ENCODE peak calls at places on chromosome 15, in four cellular contexts. X is IMR-90, K is mammary epithelial cell, D is heart left ventricle. C is an unnamed sample. For H3K4me1 and H3K9me3, the result is how much of the 10 kb centered on the place peaks cover.

GRCh38 chr15:92646216-92646615 is 9.4 kb downstream of the FAM174B start:
- DNase-seq in X (no peak), K (no peak), D (no peak), C (no peak)

GRCh38 chr15:43748376-43748775 is 2.1 kb downstream of the PDIA3 start:
- DNase-seq in X (peak), K (peak), D (no peak), C (no peak)

GRCh38 chr15:101500865-101501551 is 11.5 kb upstream of the PCSK6 start:
- DNase-seq in X (no peak), K (no peak), D (no peak), C (no peak)

GRCh38 chr15:90603893-90604292 is 74.2 kb downstream of the CRTC3 start:
- DNase-seq in X (no peak), K (no peak), D (no peak), C (peak)

GRCh38 chr15:44219073-44219472 is 24.0 kb upstream of the FRMD5 start:
- DNase-seq in X (no peak), K (no peak), D (no peak), C (peak)

GRCh38 chr15:58742424-58743160 is 6.9 kb downstream of the ADAM10 start:
- DNase-seq in X (peak), K (no peak), D (no peak), C (no peak)

GRCh38 chr15:95032181-95032580 is 800.8 kb downstream of the MCTP2 start:
- DNase-seq in X (peak), K (no peak), D (no peak), C (peak)

GRCh38 chr15:60843482-60843881 is 364.5 kb upstream of the ICE2 start:
- DNase-seq in X (no peak), K (no peak), D (no peak), C (no peak)

GRCh38 chr15:92012368-92012629 is 158.8 kb downstream of the SLCO3A1 start:
- DNase-seq in X (peak), K (peak), D (no peak), C (no peak)

GRCh38 chr15:58546635-58547627 is 115.1 kb downstream of the LIPC start:
- DNase-seq in X (peak), K (peak), D (peak), C (peak)

GRCh38 chr15:51775967-51776816 is 24.8 kb downstream of the TMOD2 start:
- DNase-seq in X (peak), K (peak), D (peak), C (peak)

GRCh38 chr15:71515375-71516186 is 294.8 kb upstream of the NR2E3 start:
- DNase-seq in X (no peak), K (no peak), D (no peak), C (no peak)

GRCh38 chr15:91968610-91969009 is 115.1 kb downstream of the SLCO3A1 start:
- DNase-seq in X (no peak), K (no peak), D (no peak), C (no peak)

GRCh38 chr15:37032091-37032775 is 68.1 kb downstream of the MEIS2 start:
- DNase-seq in X (peak), K (no peak), D (no peak), C (no peak)

GRCh38 chr15:69718916-69719315 is 266.3 kb downstream of the RPLP1 start:
- DNase-seq in X (no peak), K (no peak), D (no peak), C (no peak)

GRCh38 chr15:42890161-42890913 is 30.2 kb downstream of the TTBK2 start:
- DNase-seq in X (peak), K (peak), D (no peak), C (no peak)

GRCh38 chr15:65476942-65477341 is 40.5 kb downstream of the DPP8 start:
- DNase-seq in X (peak), K (peak), D (no peak), C (no peak)

GRCh38 chr15:58136731-58137130 is 1.4 kb upstream of the AQP9 start:
- DNase-seq in X (no peak), K (peak), D (no peak), C (no peak)

GRCh38 chr15:55721554-55722185 is 21.3 kb downstream of the PRTG start:
- DNase-seq in X (no peak), K (no peak), D (no peak), C (no peak)

GRCh38 chr15:62770752-62771151 is 271.8 kb upstream of the TPM1 start:
- DNase-seq in X (peak), K (peak), D (no peak), C (no peak)

GRCh38 chr15:56496635-56497034 is 31.7 kb upstream of the MNS1 start:
- DNase-seq in X (peak), K (peak), D (no peak), C (peak)

GRCh38 chr15:100430381-100430780 is 88.6 kb upstream of the ADAMTS17 start:
- DNase-seq in X (no peak), K (no peak), D (no peak), C (no peak)

GRCh38 chr15:84079885-84080777 is 155.4 kb upstream of the GOLGA6L4 start:
- DNase-seq in X (peak), K (no peak), D (no peak), C (no peak)

GRCh38 chr15:79193157-79193948 is 89.2 kb upstream of the ANKRD34C start:
- DNase-seq in X (no peak), K (no peak), D (no peak), C (no peak)

GRCh38 chr15:23869391-23869790 is 182.3 kb upstream of the NDN start:
- DNase-seq in X (no peak), K (no peak), D (peak), C (peak)

GRCh38 chr15:81531971-81532370 is 158.0 kb upstream of the TMC3 start:
- DNase-seq in X (peak), K (peak), D (no peak), C (no peak)
- H3K4me1 ChIP-seq in X (under half), K (under half), D (under half), C (under half)

DNA sequence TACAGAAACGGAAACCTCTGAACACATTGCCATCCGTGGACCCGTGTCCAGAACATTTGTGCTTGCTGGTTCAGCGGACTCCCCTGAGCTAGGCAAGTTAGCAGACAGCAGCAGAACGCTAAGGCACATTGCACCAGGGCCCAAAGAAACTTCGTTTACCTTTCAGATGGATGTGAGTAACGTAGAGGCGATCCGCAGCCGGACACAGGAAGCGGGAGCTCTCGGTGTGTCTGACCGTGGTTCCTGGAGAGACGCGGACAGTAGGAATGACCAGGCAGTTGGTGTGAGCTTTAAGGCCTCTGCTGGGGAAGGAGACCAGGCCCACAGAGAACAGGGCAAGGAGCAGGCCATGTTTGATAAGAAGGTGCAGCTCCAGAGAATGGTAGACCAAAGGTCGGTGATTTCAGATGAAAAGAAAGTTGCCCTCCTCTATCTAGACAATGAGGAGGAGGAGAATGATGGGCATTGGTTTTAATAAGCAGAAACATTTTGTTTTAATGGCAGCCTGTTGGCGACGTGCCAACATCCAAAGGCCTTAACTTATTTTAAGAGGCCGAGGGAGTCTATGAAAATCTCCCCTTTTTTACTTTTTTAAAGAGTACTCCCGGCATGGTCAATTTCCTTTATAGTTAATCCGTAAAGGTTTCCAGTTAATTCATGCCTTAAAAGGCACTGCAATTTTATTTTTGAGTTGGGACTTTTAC is 27.9 kb downstream of the SYNM start:
- DNase-seq in X (no peak), K (no peak), D (no peak), C (no peak)
- H3K4me3 ChIP-seq in X (no peak), K (no peak), D (no peak), C (no peak)

GRCh38 chr15:27608248-27608647 is 490.9 kb downstream of the OCA2 start:
- DNase-seq in X (no peak), K (no peak), D (no peak), C (no peak)
- H3K9me3 ChIP-seq in X (under half), K (under half), D (under half), C (under half)

GRCh38 chr15:67023517-67024321 is 41.7 kb upstream of the SMAD3 start:
- DNase-seq in X (no peak), K (peak), D (no peak), C (peak)
- H3K4me1 ChIP-seq in X (under half), K (under half), D (under half), C (under half)

DNA sequence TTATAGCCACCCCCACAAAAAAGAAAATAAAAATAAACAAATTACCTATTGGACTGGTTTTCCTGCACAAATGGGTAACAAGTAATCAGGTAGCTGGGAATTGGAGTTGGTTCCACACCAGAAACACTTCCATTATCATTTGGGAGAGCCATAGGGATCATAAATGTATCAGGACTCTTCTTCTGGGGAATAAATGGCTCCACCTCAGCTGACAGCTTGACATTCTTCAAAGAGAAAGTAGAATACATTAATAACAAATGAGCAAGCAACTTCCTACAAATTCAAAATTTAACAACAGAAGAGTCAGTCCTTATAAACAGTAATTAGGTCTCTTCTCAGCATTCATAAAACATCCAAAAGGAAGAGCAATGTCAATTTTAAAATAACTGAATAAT is 8.7 kb downstream of the SECISBP2L start:
- DNase-seq in X (no peak), K (no peak), D (no peak), C (no peak)
- H3K4me3 ChIP-seq in X (no peak), K (peak), D (no peak), C (no peak)

GRCh38 chr15:25624504-25625172 is 185.8 kb upstream of the UBE3A start:
- DNase-seq in X (no peak), K (no peak), D (peak), C (peak)
- H3K9me3 ChIP-seq in X (under half), K (under half), D (under half), C (under half)

GRCh38 chr15:38603672-38604071 is 39.1 kb upstream of the RASGRP1 start:
- DNase-seq in X (no peak), K (no peak), D (no peak), C (no peak)
- H3K4me1 ChIP-seq in X (under half), K (under half), D (under half), C (under half)